ENCODE peak calls at places on chromosomes 13 and 19, in eight cellular contexts. K, C, Y, E, F, V, U and A are unnamed samples.
A peak's percentile ranks its signal among the peaks of the same experiment; 100 is the strongest.

GRCh38 chr13:97222934-97223710 is 989 bp downstream of the MBNL2 start:
- DNase-seq in K (no peak), C (peak; percentile 88), Y (no peak), E (no peak), F (no peak), V (no peak), U (no peak), A (no peak)

GRCh38 chr13:94956407-94957110 is 244.2 kb upstream of the SOX21 start:
- DNase-seq in K (no peak), C (no peak), Y (no peak), E (no peak), F (no peak), V (no peak), U (no peak), A (no peak)

GRCh38 chr13:48411281-48412099 is 1.4 kb downstream of the LPAR6 start:
- DNase-seq in K (no peak), C (no peak), Y (no peak), E (peak; percentile 33), F (peak; percentile 21), V (no peak), U (no peak), A (no peak)

GRCh38 chr19:48319647-48320537 is 5.5 kb upstream of the EMP3 start:
- DNase-seq in K (peak; percentile 85), C (peak; percentile 72), Y (peak; percentile 89), E (peak; percentile 75), F (peak; percentile 75), V (peak; percentile 83), U (peak; percentile 86), A (peak; percentile 96)

GRCh38 chr13:91308299-91308698 is 39.2 kb upstream of the MIR17HG start:
- DNase-seq in K (no peak), C (no peak), Y (no peak), E (no peak), F (no peak), V (no peak), U (no peak), A (no peak)

GRCh38 chr19:10317045-10317856 is 1.4 kb upstream of the FDX2 start:
- DNase-seq in K (no peak), C (no peak), Y (no peak), E (no peak), F (no peak), V (no peak), U (no peak), A (no peak)

GRCh38 chr13:80945328-80945727 is 604.4 kb upstream of the SPRY2 start:
- DNase-seq in K (peak; percentile 8), C (no peak), Y (peak; percentile 8), E (no peak), F (no peak), V (no peak), U (no peak), A (no peak)

GRCh38 chr19:18176367-18177310 is 3.0 kb downstream of the IFI30 start:
- DNase-seq in K (no peak), C (no peak), Y (no peak), E (no peak), F (no peak), V (no peak), U (no peak), A (no peak)

GRCh38 chr19:49441210-49441959 is at the start of gene SLC17A7:
- DNase-seq in K (peak; percentile 50), C (no peak), Y (peak; percentile 43), E (no peak), F (no peak), V (no peak), U (no peak), A (no peak)

GRCh38 chr13:21837841-21838551 is 167.1 kb downstream of the FGF9 start:
- DNase-seq in K (no peak), C (peak; percentile 62), Y (peak; percentile 25), E (no peak), F (peak; percentile 37), V (no peak), U (no peak), A (no peak)

GRCh38 chr19:7386308-7386707 is 37.6 kb downstream of the ARHGEF18 start:
- DNase-seq in K (no peak), C (no peak), Y (peak; percentile 65), E (no peak), F (no peak), V (no peak), U (no peak), A (no peak)

GRCh38 chr19:23439623-23440022 is 44.4 kb upstream of the ZNF91 start:
- DNase-seq in K (no peak), C (no peak), Y (peak; percentile 4), E (no peak), F (no peak), V (no peak), U (no peak), A (no peak)

GRCh38 chr13:113596321-113597200 is 12.0 kb downstream of the TFDP1 start:
- DNase-seq in K (no peak), C (no peak), Y (no peak), E (no peak), F (no peak), V (no peak), U (peak; percentile 24), A (no peak)

GRCh38 chr19:38666662-38667448 is 19.4 kb downstream of the ACTN4 start:
- DNase-seq in K (peak; percentile 76), C (peak; percentile 87), Y (no peak), E (no peak), F (peak; percentile 81), V (no peak), U (peak; percentile 65), A (no peak)

GRCh38 chr13:28047784-28048388 is 52.5 kb downstream of the FLT3 start:
- DNase-seq in K (no peak), C (peak; percentile 26), Y (no peak), E (no peak), F (peak; percentile 79), V (no peak), U (no peak), A (no peak)

GRCh38 chr13:90545070-90545840 is 802.2 kb upstream of the MIR17HG start:
- DNase-seq in K (peak; percentile 24), C (no peak), Y (no peak), E (no peak), F (no peak), V (no peak), U (no peak), A (no peak)

GRCh38 chr19:40331052-40331451 is 17.1 kb downstream of the C19orf47 start:
- DNase-seq in K (no peak), C (no peak), Y (no peak), E (no peak), F (no peak), V (no peak), U (peak; percentile 72), A (no peak)

GRCh38 chr13:75825161-75825560 is 189.0 kb downstream of the LMO7 start:
- DNase-seq in K (no peak), C (no peak), Y (no peak), E (no peak), F (no peak), V (no peak), U (no peak), A (no peak)

GRCh38 chr19:6891761-6892385 is 4.5 kb downstream of the ADGRE1 start:
- DNase-seq in K (no peak), C (no peak), Y (no peak), E (no peak), F (no peak), V (no peak), U (no peak), A (no peak)

GRCh38 chr19:13089139-13089856 is 13.4 kb downstream of the LYL1 start:
- DNase-seq in K (no peak), C (no peak), Y (peak; percentile 59), E (no peak), F (no peak), V (no peak), U (no peak), A (no peak)

GRCh38 chr19:8021374-8021773 is 15.9 kb upstream of the ELAVL1 start:
- DNase-seq in K (no peak), C (no peak), Y (no peak), E (no peak), F (no peak), V (no peak), U (no peak), A (no peak)

GRCh38 chr13:62626771-62627170 is 1211.1 kb upstream of the PCDH20 start:
- DNase-seq in K (no peak), C (no peak), Y (peak; percentile 14), E (no peak), F (no peak), V (no peak), U (no peak), A (no peak)
- TF ChIP-seq CTCF in K (no peak), C (no peak), Y (peak; percentile 25), E (no peak), F (peak; percentile 16), V (no peak), U (no peak), A (no peak)

GRCh38 chr13:67620665-67621064 is 390.5 kb upstream of the PCDH9 start:
- DNase-seq in K (no peak), C (peak; percentile 8), Y (no peak), E (no peak), F (peak; percentile 86), V (no peak), U (no peak), A (no peak)
- TF ChIP-seq CTCF in K (no peak), C (no peak), Y (no peak), E (no peak), F (no peak), V (no peak), U (no peak), A (no peak)

GRCh38 chr19:15479391-15480345 is at the start of gene PGLYRP2:
- DNase-seq in K (no peak), C (no peak), Y (no peak), E (no peak), F (no peak), V (no peak), U (peak; percentile 74), A (no peak)
- TF ChIP-seq CTCF in K (peak; percentile 31), C (no peak), Y (peak; percentile 46), E (no peak), F (no peak), V (no peak), U (peak; percentile 58), A (no peak)

GRCh38 chr13:110457361-110457760 is 104.2 kb downstream of the RAB20 start:
- DNase-seq in K (no peak), C (no peak), Y (no peak), E (no peak), F (no peak), V (no peak), U (no peak), A (no peak)
- TF ChIP-seq CTCF in K (no peak), C (no peak), Y (no peak), E (no peak), F (no peak), V (no peak), U (no peak), A (no peak)